ENCODE peak calls at places on chromosomes 1 and 21, in five cellular contexts. Y is gastrocnemius medialis, Q is MM.1S, I is Peyer's patch, P is heart right ventricle. W is an unnamed sample. For H3K9me3, the result is how much of the 10 kb centered on the place peaks cover.

GRCh38 chr1:28864695-28865094 is 49.7 kb upstream of the EPB41 start:
- DNase-seq in P (no peak), Q (no peak), I (no peak), Y (no peak), W (no peak)

GRCh38 chr1:65056234-65056633 is 89.9 kb upstream of the JAK1 start:
- DNase-seq in Q (no peak), P (no peak), I (no peak), Y (no peak), W (no peak)

GRCh38 chr1:78340006-78340405 is 150.8 kb upstream of the PTGFR start:
- DNase-seq in P (no peak), Y (no peak), I (no peak), Q (no peak), W (no peak)

GRCh38 chr21:46098303-46099141 is 610 bp downstream of the COL6A2 start:
- DNase-seq in Y (peak), P (peak), Q (no peak), I (peak), W (peak)

GRCh38 chr1:39609618-39610331 is 29.7 kb downstream of the HEYL start:
- DNase-seq in P (peak), Q (peak), I (peak), Y (peak), W (no peak)

GRCh38 chr1:70220517-70221240 is 501 bp upstream of the SRSF11 start:
- DNase-seq in P (no peak), I (no peak), Q (no peak), Y (peak), W (no peak)

GRCh38 chr1:55275976-55276375 is 60.8 kb upstream of the USP24 start:
- DNase-seq in Q (no peak), P (no peak), I (no peak), Y (no peak), W (no peak)

GRCh38 chr21:15740383-15740782 is 10.6 kb downstream of the USP25 start:
- DNase-seq in Q (no peak), I (no peak), P (no peak), Y (no peak), W (no peak)

GRCh38 chr1:154878371-154879355 is 8.6 kb upstream of the KCNN3 start:
- DNase-seq in P (peak), Y (peak), Q (peak), I (peak), W (no peak)

GRCh38 chr1:23913212-23913880 is at the start of gene CNR2:
- DNase-seq in Y (no peak), Q (no peak), I (peak), P (no peak), W (no peak)

GRCh38 chr1:40774266-40774998 is 9.2 kb upstream of the KCNQ4 start:
- DNase-seq in Q (peak), P (no peak), Y (peak), I (peak), W (no peak)

DNA sequence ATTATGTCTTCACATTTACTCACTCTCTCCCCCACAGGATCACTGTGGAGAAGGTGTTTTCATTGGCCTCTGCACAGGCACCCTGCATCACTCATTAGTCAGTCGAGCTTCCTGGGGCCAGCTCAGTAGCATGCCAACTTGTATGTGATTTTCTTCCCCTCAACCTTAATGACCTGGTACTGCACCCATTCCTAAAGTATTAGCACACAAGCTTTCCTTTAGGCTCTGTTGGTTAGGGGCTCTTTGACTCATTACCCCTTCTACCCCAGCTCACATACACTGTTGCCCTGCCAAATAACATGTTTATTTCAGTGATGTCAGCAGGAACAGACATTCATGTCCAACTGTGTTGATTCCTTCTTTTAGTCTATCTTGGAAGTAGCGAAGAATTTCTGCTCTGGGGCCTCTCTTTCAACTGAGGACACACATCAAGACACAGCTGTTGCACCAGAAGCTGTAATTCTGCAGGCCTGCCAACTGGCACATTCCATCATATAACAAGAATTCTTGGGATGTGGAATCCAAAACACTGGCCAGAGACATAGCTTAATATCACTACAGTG is 603.5 kb upstream of the ADAMTS5 start:
- DNase-seq in I (no peak), Q (no peak), P (peak), Y (peak), W (no peak)
- H3K9me3 ChIP-seq in I (under half), Q (under half), P (under half), Y (under half), W (under half)

GRCh38 chr1:2877391-2877790 is 75.9 kb upstream of the TTC34 start:
- DNase-seq in P (no peak), I (no peak), Y (no peak), Q (no peak), W (no peak)

GRCh38 chr1:2871246-2871815 is 69.8 kb upstream of the TTC34 start:
- DNase-seq in P (no peak), Y (no peak), I (no peak), Q (no peak), W (no peak)

GRCh38 chr1:2876846-2877245 is 75.4 kb upstream of the TTC34 start:
- DNase-seq in Y (no peak), Q (no peak), P (no peak), I (no peak), W (no peak)

GRCh38 chr1:2875677-2876531 is 74.4 kb upstream of the TTC34 start:
- DNase-seq in Y (no peak), I (no peak), P (no peak), Q (no peak), W (no peak)

DNA sequence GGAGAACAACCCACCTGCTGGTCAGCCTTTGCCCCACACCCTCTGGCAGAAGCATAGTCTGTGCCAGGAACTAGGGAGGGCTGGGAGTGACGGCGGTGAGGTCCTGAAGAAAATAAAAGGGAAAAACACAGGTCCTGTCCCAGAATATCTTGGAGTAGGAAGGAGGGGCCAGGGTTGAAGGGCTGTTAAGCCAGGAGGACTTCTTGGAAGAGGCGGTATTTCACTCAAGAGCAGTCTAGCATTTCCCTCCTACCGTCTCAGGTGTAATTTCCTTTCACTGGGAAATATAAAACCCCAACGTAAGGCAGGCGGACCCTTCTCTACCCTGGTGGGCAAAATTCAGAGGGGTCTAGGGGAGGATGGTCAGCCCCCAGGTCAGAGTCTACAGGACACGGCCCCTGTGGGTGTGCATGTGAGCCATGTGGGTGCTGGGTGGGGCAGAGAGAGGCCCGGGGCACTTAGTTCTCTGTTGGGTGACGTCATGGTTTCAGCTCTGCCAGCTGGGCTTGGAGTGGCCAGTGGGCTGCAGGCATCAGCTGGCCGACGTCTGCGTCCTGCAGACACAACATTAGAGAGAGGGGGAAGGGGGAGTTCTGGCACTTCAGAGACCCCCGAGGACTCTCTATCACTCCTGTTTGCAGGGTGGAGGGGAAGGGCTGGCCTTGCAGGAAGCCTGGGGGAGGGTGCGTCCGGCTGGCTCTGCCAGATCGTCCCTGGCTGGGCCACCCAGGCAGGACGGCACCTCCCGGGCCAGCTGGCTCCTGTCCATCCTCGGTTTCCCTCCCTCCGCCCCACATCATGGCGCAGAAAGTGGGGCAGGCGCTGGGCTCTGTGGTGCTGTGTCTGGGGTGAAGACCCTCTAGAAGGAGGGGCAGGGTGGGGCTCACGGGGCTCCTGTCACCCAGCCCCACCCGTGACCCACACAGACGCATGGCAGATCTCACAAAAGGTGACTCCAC is 73.0 kb upstream of the TTC34 start:
- DNase-seq in Q (no peak), I (no peak), Y (no peak), P (no peak), W (no peak)
- H3K9me3 ChIP-seq in Q (under half), I (under half), Y (under half), P (under half), W (under half)

GRCh38 chr1:49197081-49197480 is 420.4 kb upstream of the BEND5 start:
- DNase-seq in Y (no peak), I (no peak), Q (no peak), P (no peak), W (no peak)
- H3K9me3 ChIP-seq in Y (under half), I (under half), Q (under half), P (under half), W (under half)

DNA sequence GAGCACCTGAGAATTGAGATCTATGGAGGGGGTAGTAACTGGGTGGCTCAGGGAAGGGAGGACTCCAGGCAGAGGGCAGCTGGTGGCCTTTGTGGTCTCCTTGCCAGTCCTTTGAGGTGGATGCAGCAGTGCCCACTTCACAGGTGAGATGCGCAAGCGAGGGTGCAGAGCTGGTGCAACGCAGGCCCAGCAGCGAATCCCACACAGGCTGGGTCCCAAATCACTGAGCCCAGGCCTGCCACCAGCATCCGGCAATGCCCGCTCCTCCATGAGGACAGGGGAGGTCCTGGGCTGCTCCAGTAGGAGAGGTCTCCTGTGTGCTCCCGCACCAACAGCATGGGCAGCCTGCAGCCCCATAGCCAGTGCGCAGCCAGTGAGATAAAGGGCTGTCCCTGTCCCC is 318.0 kb downstream of the PCP4 start:
- DNase-seq in I (no peak), P (no peak), Q (no peak), Y (no peak), W (no peak)
- H3K9me3 ChIP-seq in I (under half), P (under half), Q (under half), Y (under half), W (under half)

GRCh38 chr1:147618077-147618569 is 52.2 kb downstream of the ACP6 start:
- DNase-seq in Q (no peak), Y (peak), I (no peak), P (no peak), W (no peak)
- H3K9me3 ChIP-seq in Q (under half), Y (under half), I (under half), P (under half), W (under half)

W was measured in vagina.